ENCODE peak calls at places on chromosomes 6 and 20, in five cellular contexts. One of them, this sample, is unnamed.

GRCh38 chr6:40894962-40895799 is 143.8 kb downstream of the UNC5CL start:
- DNase-seq in body of pancreas: peak
- DNase-seq in substantia nigra: no peak
- DNase-seq in right cardiac atrium: peak
- DNase-seq in HuH-7.5: peak
- DNase-seq in this sample: peak

GRCh38 chr6:136812174-136812573 is 10.2 kb upstream of the PEX7 start:
- DNase-seq in HuH-7.5: no peak
- DNase-seq in body of pancreas: no peak
- DNase-seq in substantia nigra: no peak
- DNase-seq in right cardiac atrium: no peak
- DNase-seq in this sample: no peak

GRCh38 chr6:108684809-108685329 is 124.2 kb downstream of the FOXO3 start:
- DNase-seq in body of pancreas: no peak
- DNase-seq in right cardiac atrium: no peak
- DNase-seq in substantia nigra: no peak
- DNase-seq in HuH-7.5: peak
- DNase-seq in this sample: no peak

GRCh38 chr20:39825950-39826349 is 863.1 kb downstream of the MAFB start:
- DNase-seq in right cardiac atrium: no peak
- DNase-seq in substantia nigra: no peak
- DNase-seq in HuH-7.5: no peak
- DNase-seq in body of pancreas: no peak
- DNase-seq in this sample: no peak

GRCh38 chr6:48813821-48814220 is 649.2 kb downstream of the MMUT start:
- DNase-seq in body of pancreas: no peak
- DNase-seq in HuH-7.5: no peak
- DNase-seq in substantia nigra: no peak
- DNase-seq in right cardiac atrium: no peak
- DNase-seq in this sample: no peak

GRCh38 chr6:7146079-7146828 is 38.5 kb downstream of the RREB1 start:
- DNase-seq in body of pancreas: peak
- DNase-seq in substantia nigra: no peak
- DNase-seq in right cardiac atrium: peak
- DNase-seq in HuH-7.5: no peak
- DNase-seq in this sample: peak

GRCh38 chr6:31067881-31068737 is 44.3 kb downstream of the C6orf15 start:
- DNase-seq in HuH-7.5: no peak
- DNase-seq in substantia nigra: no peak
- DNase-seq in body of pancreas: no peak
- DNase-seq in right cardiac atrium: no peak
- DNase-seq in this sample: no peak

GRCh38 chr6:157682856-157683481 is 140.1 kb upstream of the SNX9 start:
- DNase-seq in substantia nigra: no peak
- DNase-seq in right cardiac atrium: no peak
- DNase-seq in HuH-7.5: no peak
- DNase-seq in body of pancreas: no peak
- DNase-seq in this sample: no peak

GRCh38 chr20:44031822-44032582 is 117.3 kb downstream of the TOX2 start:
- DNase-seq in HuH-7.5: no peak
- DNase-seq in substantia nigra: no peak
- DNase-seq in right cardiac atrium: no peak
- DNase-seq in body of pancreas: no peak
- DNase-seq in this sample: no peak